ENCODE peak calls at places on chromosomes 5 and 9, in five cellular contexts. K is ascending aorta, I is A549, U is body of pancreas, H is GM23248. E is an unnamed sample.

GRCh38 chr5:135489466-135490244 is 37.5 kb upstream of the TIFAB start:
- DNase-seq in K (no peak), I (no peak), U (no peak), H (peak; percentile 19), E (no peak)

GRCh38 chr9:27847818-27848217 is 274.5 kb upstream of the C9orf72 start:
- DNase-seq in K (no peak), I (no peak), U (no peak), H (no peak), E (no peak)

GRCh38 chr9:95027914-95028854 is 289.3 kb downstream of the FANCC start:
- DNase-seq in K (no peak), I (peak; percentile 24), U (peak; percentile 89), H (no peak), E (no peak)

GRCh38 chr5:179509845-179510244 is 40.5 kb upstream of the RUFY1 start:
- DNase-seq in K (no peak), I (no peak), U (no peak), H (no peak), E (no peak)

GRCh38 chr5:153476767-153477166 is 13.7 kb upstream of the GRIA1 start:
- DNase-seq in K (no peak), I (peak; percentile 5), U (no peak), H (peak; percentile 84), E (no peak)

GRCh38 chr9:94545940-94546339 is 8.9 kb upstream of the PCAT7 start:
- DNase-seq in K (no peak), I (no peak), U (no peak), H (no peak), E (no peak)

GRCh38 chr9:133597316-133597957 is 11.8 kb downstream of the FAM163B start:
- DNase-seq in K (no peak), I (peak; percentile 47), U (no peak), H (no peak), E (no peak)

GRCh38 chr9:96073531-96074284 is 198.2 kb downstream of the ERCC6L2 start:
- DNase-seq in K (no peak), I (no peak), U (peak; percentile 87), H (no peak), E (no peak)

GRCh38 chr9:75027187-75028107 is 646 bp downstream of the CARNMT1 start:
- DNase-seq in K (no peak), I (peak; percentile 61), U (peak; percentile 81), H (peak; percentile 80), E (no peak)

GRCh38 chr5:73306741-73307275 is 133.8 kb downstream of the TMEM174 start:
- DNase-seq in K (no peak), I (no peak), U (no peak), H (peak; percentile 28), E (no peak)

GRCh38 chr5:61450880-61451279 is 118.8 kb downstream of the ZSWIM6 start:
- DNase-seq in K (no peak), I (peak; percentile 57), U (peak; percentile 49), H (peak; percentile 70), E (peak; percentile 49)

GRCh38 chr5:44681906-44682305 is 126.8 kb upstream of the MRPS30 start:
- DNase-seq in K (no peak), I (no peak), U (no peak), H (no peak), E (no peak)

GRCh38 chr5:83401122-83401620 is 70.4 kb upstream of the VCAN start:
- DNase-seq in K (no peak), I (no peak), U (no peak), H (peak; percentile 6), E (no peak)

GRCh38 chr9:76321185-76321828 is 72.9 kb downstream of the RFK start:
- DNase-seq in K (no peak), I (peak; percentile 64), U (no peak), H (peak; percentile 43), E (peak; percentile 67)

GRCh38 chr9:13791816-13792215 is 512.3 kb upstream of the MPDZ start:
- DNase-seq in K (no peak), I (no peak), U (no peak), H (no peak), E (no peak)

GRCh38 chr9:110580850-110581249 is 1.3 kb upstream of the SVEP1 start:
- DNase-seq in K (no peak), I (no peak), U (no peak), H (peak; percentile 71), E (no peak)

GRCh38 chr5:177389368-177390169 is 5.3 kb downstream of the SLC34A1 start:
- DNase-seq in K (no peak), I (no peak), U (no peak), H (peak; percentile 97), E (peak; percentile 68)

GRCh38 chr5:28505121-28505520 is 1466.7 kb upstream of the CDH9 start:
- DNase-seq in K (no peak), I (no peak), U (no peak), H (no peak), E (no peak)

GRCh38 chr9:92718086-92719001 is 46.3 kb downstream of the BICD2 start:
- DNase-seq in K (no peak), I (no peak), U (no peak), H (no peak), E (no peak)

GRCh38 chr5:135642934-135643333 is 64.1 kb upstream of the CXCL14 start:
- DNase-seq in K (no peak), I (no peak), U (no peak), H (no peak), E (no peak)

GRCh38 chr9:124035001-124035650 is 23.6 kb downstream of the LHX2 start:
- DNase-seq in K (no peak), I (no peak), U (no peak), H (no peak), E (no peak)

GRCh38 chr5:75567710-75568109 is 43.5 kb upstream of the ANKDD1B start:
- DNase-seq in K (no peak), I (peak; percentile 53), U (no peak), H (peak; percentile 67), E (no peak)

GRCh38 chr5:75568202-75568601 is 43.1 kb upstream of the ANKDD1B start:
- DNase-seq in K (no peak), I (no peak), U (no peak), H (no peak), E (no peak)

GRCh38 chr5:75571547-75571946 is 39.7 kb upstream of the ANKDD1B start:
- DNase-seq in K (no peak), I (no peak), U (no peak), H (no peak), E (no peak)

DNA sequence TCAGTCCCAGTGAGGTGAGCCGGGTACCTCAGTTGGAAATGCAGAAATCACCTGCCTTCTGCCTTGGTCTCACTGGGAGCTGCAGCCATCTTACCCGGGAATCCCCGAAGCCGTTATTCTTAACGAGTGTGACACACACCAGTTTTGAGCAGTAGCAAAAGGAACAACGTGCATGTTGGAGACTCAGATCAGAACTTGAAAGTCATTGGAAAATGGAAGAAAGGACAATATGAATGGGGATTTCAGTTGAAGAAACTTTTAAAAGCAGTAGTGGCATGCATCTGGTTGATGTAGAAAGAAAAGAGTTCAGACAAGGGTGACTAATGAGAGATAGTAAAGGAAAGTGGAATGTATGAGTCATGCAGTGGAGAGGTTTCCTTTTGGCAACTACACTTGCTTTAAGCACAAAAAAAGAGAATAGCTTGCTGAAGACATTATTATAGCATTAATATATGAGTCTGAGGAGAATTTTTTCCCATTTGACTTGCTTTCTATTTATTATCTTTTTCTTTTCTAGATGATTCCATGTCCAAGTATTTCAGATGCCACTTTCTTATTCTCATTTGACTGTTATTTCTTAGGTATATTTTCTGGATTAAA is 44.4 kb upstream of the ANKDD1B start:
- DNase-seq in K (no peak), I (peak; percentile 79), U (no peak), H (peak; percentile 96), E (peak; percentile 92)
- H3K4me3 ChIP-seq in K (no peak overlapping the region), I (peak overlapping the region; percentile 24), U (no peak overlapping the region), H (peak overlapping the region; percentile 53), E (peak overlapping the region; percentile 12)

DNA sequence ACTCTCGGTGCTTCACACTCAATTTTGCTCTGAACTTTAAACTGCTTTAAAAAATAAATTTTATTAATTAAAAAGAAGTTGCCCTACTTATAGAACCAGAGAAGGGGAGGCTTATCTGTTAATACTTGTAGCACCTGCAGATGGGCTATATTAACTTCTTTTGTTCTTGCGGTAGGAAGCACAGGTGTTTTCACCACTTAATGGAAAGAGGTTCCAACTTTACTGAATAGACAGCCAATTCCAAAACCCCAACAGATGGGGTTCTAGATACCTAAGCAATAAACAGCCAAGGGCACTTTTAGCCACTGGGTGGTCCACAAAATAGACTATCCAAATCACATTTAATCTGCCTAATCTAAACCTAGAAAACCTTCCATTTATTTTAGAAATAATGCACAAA is 65.4 kb downstream of the SSBP2 start:
- DNase-seq in K (no peak), I (no peak), U (no peak), H (no peak), E (no peak)
- H3K9me3 ChIP-seq in K (peaks cover 33% of the 10 kb centered on the region), I (no peaks in the 10 kb centered on the region), U (no peaks in the 10 kb centered on the region), H (no peaks in the 10 kb centered on the region), E (no peaks in the 10 kb centered on the region)

GRCh38 chr5:59648038-59648831 is 245.3 kb downstream of the PDE4D start:
- DNase-seq in K (no peak), I (no peak), U (no peak), H (no peak), E (no peak)
- H3K4me1 ChIP-seq in K (no peaks in the 10 kb centered on the region), I (peaks cover 39% of the 10 kb centered on the region), U (peaks cover 13% of the 10 kb centered on the region), H (no peaks in the 10 kb centered on the region), E (no peaks in the 10 kb centered on the region)

GRCh38 chr9:121739971-121740370 is 88.5 kb downstream of the DAB2IP start:
- DNase-seq in K (no peak), I (no peak), U (no peak), H (no peak), E (no peak)
- H3K4me3 ChIP-seq in K (no peak overlapping the region), I (no peak overlapping the region), U (no peak overlapping the region), H (no peak overlapping the region), E (no peak overlapping the region)

DNA sequence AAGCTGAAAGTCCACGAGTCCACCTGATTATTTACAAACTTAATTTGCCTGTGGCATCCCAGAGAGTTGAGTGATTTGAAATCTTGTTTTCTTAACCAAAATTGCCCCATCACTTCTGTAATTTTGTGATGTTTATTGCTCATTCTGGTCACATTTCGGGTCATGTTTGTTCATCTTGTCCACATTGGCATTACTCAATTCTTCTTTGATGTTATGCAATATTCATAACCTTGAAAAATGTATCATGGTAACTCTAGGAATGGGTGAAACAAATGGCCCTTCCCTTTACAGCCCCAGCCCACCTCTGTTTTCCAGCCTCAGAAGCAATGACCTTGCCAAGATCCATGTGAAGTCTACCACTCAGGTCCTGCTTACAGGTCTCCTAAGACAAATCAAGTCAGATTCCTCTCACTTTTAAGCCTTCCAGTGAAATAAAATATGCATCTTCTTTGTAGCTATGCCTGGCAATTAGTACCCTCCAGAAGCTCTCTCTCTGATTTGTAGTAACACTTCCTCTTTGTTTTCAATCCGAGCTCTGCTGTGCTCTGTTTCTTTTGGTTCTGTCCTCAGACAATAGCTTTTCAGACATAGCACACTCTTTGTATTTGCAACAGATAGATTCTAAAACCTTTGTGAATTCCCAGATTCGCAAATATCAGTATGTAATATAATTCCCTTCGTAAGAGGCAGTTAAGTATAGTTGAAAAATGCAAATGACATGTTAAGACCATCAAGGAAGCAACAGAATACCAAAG is 330.3 kb upstream of the IRX1 start:
- DNase-seq in K (no peak), I (no peak), U (no peak), H (no peak), E (no peak)
- H3K9me3 ChIP-seq in K (no peaks in the 10 kb centered on the region), I (no peaks in the 10 kb centered on the region), U (no peaks in the 10 kb centered on the region), H (no peaks in the 10 kb centered on the region), E (peaks cover 39% of the 10 kb centered on the region)

GRCh38 chr5:168015506-168015905 is 275.9 kb upstream of the WWC1 start:
- DNase-seq in K (no peak), I (no peak), U (no peak), H (peak; percentile 76), E (no peak)
- H3K4me1 ChIP-seq in K (no peaks in the 10 kb centered on the region), I (no peaks in the 10 kb centered on the region), U (no peaks in the 10 kb centered on the region), H (peaks cover 20% of the 10 kb centered on the region), E (peaks cover 41% of the 10 kb centered on the region)